ENCODE peak calls at places on chromosomes 11 and 22, in seven cellular contexts. M is spleen; B is activated CD8-positive, alpha-beta memory T cell treated with anti-CD3 and anti-CD28 coated beads for 1 hour; O is SK-N-SH; X is RPMI7951; Q is naive thymus-derived CD8-positive, alpha-beta T cell; Y is substantia nigra. N is an unnamed sample.

GRCh38 chr11:693415-693831 is 1.6 kb downstream of the DEAF1 start:
- DNase-seq in M (peak; percentile 81), B (no peak), O (no peak), X (no peak), Q (no peak), Y (no peak), N (no peak)

GRCh38 chr11:20070459-20070858 is 89.8 kb downstream of the DBX1 start:
- DNase-seq in M (no peak), B (no peak), O (no peak), X (no peak), Q (no peak), Y (no peak), N (no peak)

GRCh38 chr11:121453589-121454299 is 977 bp upstream of the SORL1-AS1 start:
- DNase-seq in M (no peak), B (no peak), O (no peak), X (no peak), Q (no peak), Y (no peak), N (peak; percentile 47)

GRCh38 chr11:102268083-102268984 is 49.0 kb upstream of the BIRC3 start:
- DNase-seq in M (peak; percentile 90), B (peak; percentile 47), O (peak; percentile 80), X (no peak), Q (peak; percentile 79), Y (no peak), N (peak; percentile 97)

GRCh38 chr11:73388241-73389133 is 12.3 kb downstream of the RELT start:
- DNase-seq in M (peak; percentile 94), B (no peak), O (no peak), X (peak; percentile 59), Q (no peak), Y (no peak), N (no peak)

GRCh38 chr11:31651822-31652221 is 142.3 kb downstream of the ELP4 start:
- DNase-seq in M (no peak), B (no peak), O (no peak), X (no peak), Q (no peak), Y (no peak), N (no peak)

GRCh38 chr22:29044657-29045176 is 16.9 kb downstream of the C22orf31 start:
- DNase-seq in M (no peak), B (no peak), O (no peak), X (peak; percentile 85), Q (no peak), Y (no peak), N (no peak)

GRCh38 chr11:76782526-76783293 is 446 bp upstream of the TSKU start:
- DNase-seq in M (peak; percentile 88), B (no peak), O (peak; percentile 94), X (peak; percentile 97), Q (no peak), Y (peak; percentile 15), N (peak; percentile 90)

N was measured in small intestine.